ENCODE peak calls at places on chromosome 19, in four cellular contexts. A, W, L and R are unnamed samples.

GRCh38 chr19:19480688-19481087 is 34.7 kb downstream of the TSSK6 start:
- DNase-seq in A (no peak), W (no peak), L (no peak), R (no peak)

GRCh38 chr19:343451-343931 is 1.1 kb downstream of the MIER2 start:
- DNase-seq in A (no peak), W (peak), L (no peak), R (no peak)

GRCh38 chr19:35350591-35350990 is 2.9 kb downstream of the FFAR1 start:
- DNase-seq in A (no peak), W (no peak), L (no peak), R (no peak)

GRCh38 chr19:8592231-8593009 is 15.2 kb upstream of the MYO1F start:
- DNase-seq in A (peak), W (peak), L (no peak), R (peak)

GRCh38 chr19:6181119-6181518 is 45.7 kb downstream of the ACSBG2 start:
- DNase-seq in A (no peak), W (no peak), L (no peak), R (no peak)

GRCh38 chr19:58154287-58154678 is 3.7 kb upstream of the ZNF329 start:
- DNase-seq in A (no peak), W (peak), L (peak), R (peak)

GRCh38 chr19:1468274-1469199 is 10.5 kb downstream of the C19orf25 start:
- DNase-seq in A (peak), W (no peak), L (no peak), R (peak)

GRCh38 chr19:47253467-47253881 is 2.9 kb upstream of the CCDC9 start:
- DNase-seq in A (peak), W (no peak), L (peak), R (no peak)

GRCh38 chr19:1295169-1296012 is 9.7 kb downstream of the EFNA2 start:
- DNase-seq in A (no peak), W (peak), L (no peak), R (peak)

GRCh38 chr19:38213911-38214625 is 10.0 kb downstream of the DPF1 start:
- DNase-seq in A (peak), W (no peak), L (no peak), R (no peak)

GRCh38 chr19:47020132-47020805 is 632 bp downstream of the NPAS1 start:
- DNase-seq in A (no peak), W (no peak), L (no peak), R (no peak)

GRCh38 chr19:491146-491741 is 5.0 kb upstream of the MADCAM1 start:
- DNase-seq in A (no peak), W (peak), L (peak), R (peak)

GRCh38 chr19:4707956-4708650 is 15.5 kb downstream of the DPP9 start:
- DNase-seq in A (no peak), W (no peak), L (no peak), R (no peak)

GRCh38 chr19:34215666-34216038 is 38.7 kb upstream of the GARRE1 start:
- DNase-seq in A (no peak), W (no peak), L (no peak), R (no peak)

GRCh38 chr19:42177686-42178019 is 39.8 kb downstream of the DEDD2 start:
- DNase-seq in A (no peak), W (no peak), L (no peak), R (no peak)

GRCh38 chr19:49639401-49640112 is 386 bp downstream of the RRAS start:
- DNase-seq in A (no peak), W (no peak), L (no peak), R (no peak)

GRCh38 chr19:52297601-52298358 is 811 bp downstream of the ZNF480 start:
- DNase-seq in A (no peak), W (no peak), L (no peak), R (no peak)

GRCh38 chr19:632228-633067 is 889 bp downstream of the POLRMT start:
- DNase-seq in A (peak), W (peak), L (peak), R (peak)

GRCh38 chr19:38878575-38879399 is 712 bp upstream of the RINL start:
- DNase-seq in A (no peak), W (no peak), L (no peak), R (no peak)

GRCh38 chr19:14333101-14333871 is 48.0 kb upstream of the ADGRE5 start:
- DNase-seq in A (peak), W (no peak), L (no peak), R (peak)

GRCh38 chr19:48102870-48103751 is 7.5 kb downstream of the PLA2G4C start:
- DNase-seq in A (peak), W (peak), L (peak), R (peak)

GRCh38 chr19:50482886-50483285 is 6.2 kb upstream of the GARIN5A start:
- DNase-seq in A (no peak), W (no peak), L (no peak), R (no peak)

GRCh38 chr19:21117041-21117907 is 24.6 kb upstream of the ZNF431 start:
- DNase-seq in A (no peak), W (no peak), L (no peak), R (no peak)

GRCh38 chr19:8459095-8459494 is 14.3 kb downstream of the HNRNPM start:
- DNase-seq in A (no peak), W (no peak), L (no peak), R (no peak)

GRCh38 chr19:947707-948533 is 22.1 kb downstream of the ARID3A start:
- DNase-seq in A (no peak), W (no peak), L (no peak), R (no peak)

GRCh38 chr19:53810187-53810546 is 13.9 kb downstream of the NLRP12 start:
- DNase-seq in A (no peak), W (no peak), L (no peak), R (no peak)

GRCh38 chr19:21398851-21399250 is 1.9 kb downstream of the ZNF493 start:
- DNase-seq in A (no peak), W (no peak), L (no peak), R (no peak)

GRCh38 chr19:6930190-6930589 is 42.8 kb downstream of the ADGRE1 start:
- DNase-seq in A (no peak), W (no peak), L (no peak), R (no peak)

GRCh38 chr19:8367327-8368001 is 3.5 kb downstream of the ANGPTL4 start:
- DNase-seq in A (peak), W (peak), L (no peak), R (peak)

GRCh38 chr19:8241646-8242045 is 32.5 kb downstream of the CERS4 start:
- DNase-seq in A (no peak), W (no peak), L (no peak), R (no peak)

GRCh38 chr19:6099633-6100032 is 10.7 kb downstream of the RFX2 start:
- DNase-seq in A (no peak), W (no peak), L (no peak), R (no peak)

GRCh38 chr19:18101268-18101667 is 3.7 kb downstream of the MAST3 start:
- DNase-seq in A (no peak), W (no peak), L (no peak), R (no peak)
- TF ChIP-seq NR3C1 in A (no peak), W (no peak), L (no peak), R (no peak)

GRCh38 chr19:30848626-30849322 is 476.6 kb downstream of the ZNF536 start:
- DNase-seq in A (no peak), W (no peak), L (no peak), R (no peak)
- TF ChIP-seq NR3C1 in A (no peak), W (no peak), L (no peak), R (no peak)

GRCh38 chr19:28710278-28710677 is 502.7 kb downstream of the UQCRFS1 start:
- DNase-seq in A (peak), W (peak), L (peak), R (no peak)
- TF ChIP-seq NR3C1 in A (no peak), W (no peak), L (no peak), R (no peak)

GRCh38 chr19:32828643-32829344 is 40.8 kb downstream of the SLC7A9 start:
- DNase-seq in A (no peak), W (no peak), L (no peak), R (no peak)
- TF ChIP-seq NR3C1 in A (no peak), W (no peak), L (no peak), R (no peak)

GRCh38 chr19:17680235-17680722 is 7.9 kb downstream of the UNC13A start:
- DNase-seq in A (peak), W (peak), L (no peak), R (peak)
- TF ChIP-seq NR3C1 in A (no peak), W (no peak), L (no peak), R (no peak)